ENCODE peak calls at places on chromosomes 2 and 18, in five cellular contexts. J is HepG2, W is K562, K is H1, U is GM12878. B is an unnamed sample.

GRCh38 chr2:159449504-159450124 is 163.1 kb upstream of the WDSUB1 start:
- DNase-seq in J (no peak), W (no peak), K (no peak), U (no peak), B (no peak)

GRCh38 chr2:54332386-54332785 is 76.4 kb upstream of the TSPYL6 start:
- DNase-seq in J (no peak), W (no peak), K (no peak), U (no peak), B (no peak)

GRCh38 chr2:55112229-55113016 is 62.2 kb upstream of the RTN4 start:
- DNase-seq in J (peak; percentile 44), W (peak; percentile 81), K (no peak), U (no peak), B (no peak)

GRCh38 chr2:27954771-27955384 is 64.3 kb downstream of the BABAM2 start:
- DNase-seq in J (peak; percentile 66), W (peak; percentile 6), K (no peak), U (peak; percentile 16), B (no peak)

GRCh38 chr2:88873620-88874019 is 182.1 kb downstream of the RPIA start:
- DNase-seq in J (no peak), W (no peak), K (no peak), U (no peak), B (no peak)

GRCh38 chr2:39508243-39508642 is 71.2 kb upstream of the MAP4K3 start:
- DNase-seq in J (no peak), W (no peak), K (no peak), U (no peak), B (no peak)

GRCh38 chr18:61637319-61637718 is 255.5 kb downstream of the RNF152 start:
- DNase-seq in J (no peak), W (no peak), K (peak; percentile 62), U (no peak), B (no peak)

GRCh38 chr2:178747767-178748166 is 59.5 kb downstream of the TTN start:
- DNase-seq in J (no peak), W (no peak), K (no peak), U (no peak), B (no peak)

GRCh38 chr2:122070241-122070731 is 314.8 kb downstream of the TSN start:
- DNase-seq in J (no peak), W (no peak), K (no peak), U (no peak), B (no peak)

GRCh38 chr2:228094377-228094921 is 87.0 kb downstream of the SPHKAP start:
- DNase-seq in J (no peak), W (no peak), K (no peak), U (no peak), B (no peak)

GRCh38 chr2:32559136-32559535 is 68.7 kb upstream of the TTC27 start:
- DNase-seq in J (no peak), W (no peak), K (no peak), U (no peak), B (no peak)

GRCh38 chr2:113158884-113159553 is 14.8 kb upstream of the PSD4 start:
- DNase-seq in J (no peak), W (no peak), K (peak; percentile 24), U (no peak), B (no peak)

GRCh38 chr18:8705280-8705940 is at the start of gene MTCL1:
- DNase-seq in J (no peak), W (peak; percentile 58), K (peak; percentile 70), U (no peak), B (no peak)

GRCh38 chr2:112787294-112787693 is 3.0 kb upstream of the IL1A start:
- DNase-seq in J (no peak), W (no peak), K (no peak), U (no peak), B (no peak)

GRCh38 chr2:64698668-64699444 is 45.1 kb upstream of the SERTAD2 start:
- DNase-seq in J (peak; percentile 72), W (no peak), K (no peak), U (peak; percentile 83), B (peak; percentile 24)

GRCh38 chr2:58727977-58728656 is 487.0 kb upstream of the FANCL start:
- DNase-seq in J (no peak), W (no peak), K (no peak), U (no peak), B (no peak)

GRCh38 chr2:240877460-240878340 is 9.1 kb downstream of the AGXT start:
- DNase-seq in J (no peak), W (no peak), K (no peak), U (no peak), B (no peak)

GRCh38 chr2:33384562-33384961 is 91.9 kb upstream of the RASGRP3 start:
- DNase-seq in J (no peak), W (no peak), K (no peak), U (no peak), B (no peak)

GRCh38 chr18:26697186-26697585 is 148.8 kb upstream of the KCTD1 start:
- DNase-seq in J (no peak), W (no peak), K (no peak), U (no peak), B (no peak)

GRCh38 chr2:72015281-72015680 is 132.4 kb downstream of the CYP26B1 start:
- DNase-seq in J (no peak), W (no peak), K (no peak), U (no peak), B (no peak)

GRCh38 chr18:10131036-10131774 is 217.4 kb downstream of the VAPA start:
- DNase-seq in J (no peak), W (no peak), K (no peak), U (no peak), B (no peak)
- TF ChIP-seq EZH2 in J (no peak), W (no peak), K (no peak), U (no peak), B (no peak)

GRCh38 chr18:77501266-77501665 is 251.6 kb downstream of the GALR1 start:
- DNase-seq in J (no peak), W (no peak), K (no peak), U (no peak), B (no peak)
- H3K27me3 ChIP-seq in J (no peaks in the 10 kb centered on the region), W (no peaks in the 10 kb centered on the region), K (no peaks in the 10 kb centered on the region), U (no peaks in the 10 kb centered on the region), B (no peaks in the 10 kb centered on the region)

GRCh38 chr18:56645415-56646016 is 5.6 kb upstream of the WDR7 start:
- DNase-seq in J (no peak), W (peak; percentile 26), K (no peak), U (no peak), B (peak; percentile 26)
- TF ChIP-seq CEBPB in J (no peak), W (no peak), K (no peak), U (no peak), B (no peak)

GRCh38 chr2:135149251-135149650 is 97.2 kb downstream of the RAB3GAP1 start:
- DNase-seq in J (peak; percentile 15), W (no peak), K (no peak), U (no peak), B (no peak)

GRCh38 chr2:135152361-135152760 is 100.3 kb downstream of the RAB3GAP1 start:
- DNase-seq in J (no peak), W (no peak), K (no peak), U (no peak), B (no peak)

GRCh38 chr2:135154962-135155361 is 102.9 kb downstream of the RAB3GAP1 start:
- DNase-seq in J (no peak), W (no peak), K (no peak), U (no peak), B (no peak)

GRCh38 chr2:135150711-135151110 is 98.6 kb downstream of the RAB3GAP1 start:
- DNase-seq in J (peak; percentile 84), W (no peak), K (no peak), U (no peak), B (no peak)

GRCh38 chr2:135151615-135152014 is 99.5 kb downstream of the RAB3GAP1 start:
- DNase-seq in J (peak; percentile 26), W (no peak), K (no peak), U (no peak), B (no peak)
- TF ChIP-seq EZH2 in J (no peak), W (no peak), K (no peak), U (no peak), B (no peak)

GRCh38 chr2:101150306-101151140 is 659 bp downstream of the TBC1D8 start:
- DNase-seq in J (no peak), W (no peak), K (peak; percentile 77), U (no peak), B (no peak)
- H3K27me3 ChIP-seq in J (no peaks in the 10 kb centered on the region), W (peaks cover 47% of the 10 kb centered on the region), K (peaks cover 8% of the 10 kb centered on the region), U (no peaks in the 10 kb centered on the region), B (no peaks in the 10 kb centered on the region)

B was measured in HCT116.